ENCODE peak calls at places on chromosomes 12 and 14, in nine cellular contexts. X is mucosa of descending colon; I is activated CD4-positive, alpha-beta T cell treated with anti-CD3 and anti-CD28 coated beads for 48 hours; D is GM06990; L is dermis microvascular lymphatic vessel endothelial cell; C is glutamatergic neuron; B is Right ventricle myocardium superior; N is NCI-H748 treated with DMSO at 0.1 percent for 48 hours; V is effector CD4-positive, alpha-beta T cell. S is an unnamed sample.

GRCh38 chr14:60183724-60184596 is 18.8 kb upstream of the DHRS7 start:
- DNase-seq in X (no peak), N (peak; percentile 79), V (peak; percentile 44), D (peak; percentile 50), C (no peak), I (no peak), L (peak; percentile 73), B (no peak), S (no peak)

GRCh38 chr12:127677537-127678131 is 589.3 kb upstream of the TMEM132C start:
- DNase-seq in C (peak; percentile 83), X (no peak), V (no peak), L (peak; percentile 44), B (peak; percentile 67), I (peak; percentile 67), D (peak; percentile 2), N (peak; percentile 71), S (peak; percentile 51)

GRCh38 chr12:20345866-20346265 is 22.5 kb upstream of the PDE3A start:
- DNase-seq in N (no peak), L (peak; percentile 35), D (no peak), B (no peak), C (no peak), X (no peak), V (no peak), I (no peak), S (no peak)

GRCh38 chr12:111428081-111428727 is 22.5 kb downstream of the SH2B3 start:
- DNase-seq in I (no peak), V (no peak), C (no peak), X (peak; percentile 49), B (peak; percentile 38), N (no peak), L (no peak), D (no peak), S (no peak)

GRCh38 chr14:92848941-92849340 is 54.8 kb downstream of the GOLGA5 start:
- DNase-seq in X (no peak), N (peak; percentile 94), D (no peak), I (no peak), L (peak; percentile 87), V (no peak), B (no peak), C (no peak), S (no peak)

GRCh38 chr14:34365309-34365915 is 96.6 kb downstream of the SPTSSA start:
- DNase-seq in V (no peak), N (no peak), C (no peak), I (no peak), D (no peak), B (no peak), X (no peak), L (peak; percentile 21), S (no peak)

GRCh38 chr12:7989827-7990491 is 42.6 kb upstream of the FOXJ2 start:
- DNase-seq in V (peak; percentile 43), X (peak; percentile 74), N (no peak), B (peak; percentile 54), D (peak; percentile 26), L (peak; percentile 68), C (no peak), I (peak; percentile 86), S (peak; percentile 83)

GRCh38 chr12:75852143-75852542 is 179.4 kb downstream of the PHLDA1 start:
- DNase-seq in N (no peak), C (no peak), V (no peak), I (no peak), B (no peak), L (no peak), X (no peak), D (no peak), S (no peak)

GRCh38 chr14:101705733-101706508 is 55.6 kb upstream of the PPP2R5C start:
- DNase-seq in L (peak; percentile 19), D (peak; percentile 35), N (no peak), I (peak; percentile 67), V (peak; percentile 58), X (peak; percentile 87), B (peak; percentile 84), C (peak; percentile 51), S (peak; percentile 53)

GRCh38 chr14:94936411-94936892 is 166.5 kb upstream of the GSC start:
- DNase-seq in X (peak; percentile 70), V (no peak), L (peak; percentile 5), I (no peak), D (no peak), N (peak; percentile 50), C (peak; percentile 44), B (peak; percentile 80), S (no peak)

GRCh38 chr14:20618328-20618749 is 23.2 kb downstream of the OR6S1 start:
- DNase-seq in C (no peak), L (no peak), V (no peak), X (no peak), I (no peak), N (no peak), B (no peak), D (no peak), S (no peak)

GRCh38 chr12:113697646-113698504 is 226.2 kb upstream of the LHX5 start:
- DNase-seq in X (no peak), D (no peak), C (peak; percentile 79), I (no peak), B (no peak), L (no peak), V (no peak), N (no peak), S (no peak)

GRCh38 chr12:114649585-114649984 is 34.4 kb downstream of the TBX3 start:
- DNase-seq in I (no peak), C (no peak), D (no peak), B (no peak), V (no peak), L (no peak), N (no peak), X (no peak), S (no peak)

GRCh38 chr12:123928274-123928865 is 44.3 kb downstream of the CCDC92 start:
- DNase-seq in L (no peak), D (no peak), X (no peak), B (no peak), C (no peak), I (no peak), V (no peak), N (no peak), S (no peak)

GRCh38 chr12:67331123-67331522 is 62.0 kb downstream of the CAND1 start:
- DNase-seq in N (no peak), B (no peak), I (no peak), X (no peak), V (no peak), C (no peak), D (no peak), L (no peak), S (no peak)

GRCh38 chr14:87186745-87187144 is 806.2 kb downstream of the GALC start:
- DNase-seq in C (no peak), V (no peak), I (no peak), B (no peak), D (no peak), X (no peak), L (no peak), N (no peak), S (no peak)

GRCh38 chr12:98419795-98420402 is 95.5 kb upstream of the TMPO start:
- DNase-seq in X (no peak), B (no peak), C (no peak), L (no peak), D (no peak), I (no peak), V (no peak), N (no peak), S (no peak)

GRCh38 chr12:45299132-45299692 is 83.3 kb downstream of the ANO6 start:
- DNase-seq in C (no peak), I (no peak), N (peak; percentile 14), L (peak; percentile 80), B (no peak), V (no peak), D (no peak), X (no peak), S (no peak)

GRCh38 chr12:124026755-124027745 is 54.0 kb downstream of the ZNF664 start:
- DNase-seq in C (no peak), V (no peak), N (no peak), B (no peak), L (peak; percentile 7), X (no peak), I (no peak), D (no peak), S (no peak)

GRCh38 chr12:1531654-1532366 is 62.6 kb downstream of the FBXL14 start:
- DNase-seq in D (peak; percentile 54), B (no peak), I (no peak), L (no peak), C (no peak), X (no peak), N (no peak), V (no peak), S (no peak)

GRCh38 chr12:50686406-50686805 is 77.5 kb upstream of the ATF1 start:
- DNase-seq in I (no peak), B (no peak), D (no peak), N (no peak), X (no peak), V (no peak), C (no peak), L (no peak), S (no peak)

GRCh38 chr14:65840118-65840751 is 427.7 kb downstream of the FUT8 start:
- DNase-seq in I (no peak), C (no peak), V (no peak), B (no peak), L (no peak), D (no peak), X (no peak), N (peak; percentile 91), S (no peak)

GRCh38 chr14:93133476-93133875 is 17.8 kb upstream of the ITPK1 start:
- DNase-seq in B (no peak), N (no peak), L (no peak), C (no peak), V (no peak), D (no peak), X (no peak), I (no peak), S (no peak)

GRCh38 chr14:46137786-46138185 is 513.8 kb downstream of the RPL10L start:
- DNase-seq in X (no peak), L (no peak), B (no peak), V (no peak), I (no peak), C (no peak), N (no peak), D (no peak), S (no peak)

S was measured in activated naive CD8-positive, alpha-beta T cell treated with anti-CD3 and anti-CD28 coated beads, Interleukin-2, amount 50 U/mL, for 24 hours.